ENCODE peak calls at places on chromosome X, in five cellular contexts. S, Z, U, G and N are unnamed samples.

GRCh38 chrX:123392921-123393320 is 208.8 kb downstream of the GRIA3 start:
- DNase-seq in G (no peak), Z (no peak), S (no peak), U (no peak), N (no peak)

GRCh38 chrX:72258174-72258573 is 18.9 kb downstream of the RPS4X start:
- DNase-seq in Z (no peak), G (no peak), U (no peak), S (no peak), N (no peak)

GRCh38 chrX:7925867-7926472 is 1.2 kb downstream of the PNPLA4 start:
- DNase-seq in U (no peak), G (peak), Z (peak), S (peak), N (peak)

GRCh38 chrX:7372843-7373525 is 225.0 kb upstream of the PUDP start:
- DNase-seq in S (no peak), U (no peak), Z (no peak), G (no peak), N (no peak)

GRCh38 chrX:134908235-134908834 is 82.5 kb upstream of the SMIM10 start:
- DNase-seq in S (no peak), Z (no peak), U (no peak), G (no peak), N (no peak)

GRCh38 chrX:87517571-87518141 is at the start of gene KLHL4:
- DNase-seq in G (no peak), Z (no peak), S (no peak), U (no peak), N (no peak)

GRCh38 chrX:68490644-68491043 is 8.2 kb upstream of the YIPF6 start:
- DNase-seq in G (no peak), U (no peak), Z (peak), S (no peak), N (no peak)

GRCh38 chrX:9785944-9786741 is at the start of gene SHROOM2:
- DNase-seq in S (no peak), G (no peak), U (peak), Z (no peak), N (peak)

GRCh38 chrX:16718824-16719333 is 533 bp upstream of the SYAP1 start:
- DNase-seq in G (no peak), U (no peak), S (no peak), Z (no peak), N (no peak)

GRCh38 chrX:40152706-40153334 is 55.1 kb upstream of the BCOR start:
- DNase-seq in Z (peak), G (no peak), S (peak), U (peak), N (peak)

GRCh38 chrX:69196666-69197065 is 31.4 kb upstream of the PJA1 start:
- DNase-seq in S (no peak), G (no peak), U (no peak), Z (no peak), N (no peak)

GRCh38 chrX:128759177-128759576 is 707.0 kb upstream of the ACTRT1 start:
- DNase-seq in Z (no peak), G (no peak), S (no peak), U (no peak), N (no peak)

GRCh38 chrX:9745417-9746115 is 20.1 kb downstream of the GPR143 start:
- DNase-seq in Z (no peak), S (no peak), G (no peak), U (no peak), N (no peak)